ENCODE peak calls at places on chromosomes 16 and 17, in five cellular contexts. E is GM23248, J is OCI-LY7, I is MM.1S, D is PC-3. U is an unnamed sample. For H3K9me2, the result is how much of the 10 kb centered on the place peaks cover.

GRCh38 chr16:23874613-23875294 is 39.0 kb downstream of the PRKCB start:
- DNase-seq in E (peak), J (no peak), I (no peak), D (no peak), U (no peak)

GRCh38 chr16:69243479-69243878 is 56.5 kb downstream of the SNTB2 start:
- DNase-seq in E (peak), J (no peak), I (no peak), D (no peak), U (no peak)

GRCh38 chr16:80023865-80024264 is 423.3 kb upstream of the MAF start:
- DNase-seq in E (peak), J (no peak), I (no peak), D (no peak), U (no peak)

GRCh38 chr16:80948886-80949502 is 57.7 kb downstream of the CMC2 start:
- DNase-seq in E (peak), J (peak), I (no peak), D (peak), U (peak)

GRCh38 chr17:80997471-80998387 is 6.1 kb downstream of the CHMP6 start:
- DNase-seq in E (no peak), J (no peak), I (no peak), D (peak), U (no peak)

GRCh38 chr17:43905985-43906852 is 1.1 kb downstream of the MPP2 start:
- DNase-seq in E (peak), J (no peak), I (no peak), D (no peak), U (peak)

GRCh38 chr16:87939562-87940423 is 3.5 kb upstream of the CA5A start:
- DNase-seq in E (no peak), J (no peak), I (no peak), D (no peak), U (peak)

GRCh38 chr17:4152471-4152870 is 9.5 kb downstream of the CYB5D2 start:
- DNase-seq in E (peak), J (no peak), I (no peak), D (peak), U (no peak)

GRCh38 chr17:3766783-3767182 is 34.2 kb downstream of the ITGAE start:
- DNase-seq in E (no peak), J (no peak), I (no peak), D (no peak), U (no peak)

GRCh38 chr17:55540414-55541091 is 29.3 kb upstream of the SMIM36 start:
- DNase-seq in E (peak), J (no peak), I (no peak), D (peak), U (no peak)

GRCh38 chr17:74670329-74670728 is 42.4 kb downstream of the CD300LF start:
- DNase-seq in E (no peak), J (no peak), I (no peak), D (no peak), U (no peak)

DNA sequence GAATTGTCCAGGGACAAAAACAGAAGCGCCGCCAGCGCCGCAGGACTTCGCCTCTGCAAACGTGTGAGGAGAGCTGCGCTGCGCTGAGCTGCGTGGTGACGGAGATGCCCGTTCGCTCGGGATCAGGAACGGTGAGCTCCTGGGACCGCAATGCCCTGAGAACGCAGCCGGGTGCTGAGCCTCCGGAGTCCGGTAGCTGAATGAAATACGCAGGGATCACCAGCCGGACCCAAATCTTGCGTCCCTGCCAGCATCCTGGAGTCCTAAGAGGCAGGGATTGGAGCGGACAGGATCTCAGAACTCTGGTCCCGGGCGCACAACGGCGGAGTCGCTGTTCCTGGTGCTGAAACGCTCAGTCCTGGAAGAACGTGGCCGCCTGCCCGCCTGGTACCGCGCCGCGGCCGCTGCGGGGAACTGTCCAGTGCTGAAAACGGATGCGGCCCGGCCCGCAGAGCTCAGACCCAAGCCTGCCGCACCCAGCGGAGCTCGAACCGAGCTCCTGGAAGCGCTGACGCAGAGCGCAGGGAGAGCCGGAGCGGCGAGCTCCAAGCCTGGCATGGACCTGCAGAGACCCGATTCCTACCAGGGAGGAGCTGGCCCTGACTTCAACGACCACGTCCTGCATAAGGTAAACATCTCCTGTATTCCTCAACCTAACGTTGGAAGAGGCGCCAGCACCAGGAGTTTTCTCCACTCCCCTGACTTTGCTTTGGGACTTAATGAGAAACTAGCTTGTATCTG is 41.5 kb downstream of the CD300LF start:
- DNase-seq in E (peak), J (no peak), I (peak), D (peak), U (peak)
- H2AFZ ChIP-seq in E (no peak), J (no peak), I (no peak), D (no peak), U (no peak)

GRCh38 chr16:14121135-14121534 is 50.0 kb downstream of the MRTFB start:
- DNase-seq in E (no peak), J (no peak), I (no peak), D (no peak), U (no peak)

GRCh38 chr16:14121872-14122271 is 50.8 kb downstream of the MRTFB start:
- DNase-seq in E (no peak), J (no peak), I (no peak), D (no peak), U (no peak)

GRCh38 chr16:14119799-14120198 is 48.7 kb downstream of the MRTFB start:
- DNase-seq in E (no peak), J (no peak), I (no peak), D (no peak), U (no peak)

GRCh38 chr16:14117051-14117450 is 45.9 kb downstream of the MRTFB start:
- DNase-seq in E (no peak), J (no peak), I (no peak), D (no peak), U (no peak)

DNA sequence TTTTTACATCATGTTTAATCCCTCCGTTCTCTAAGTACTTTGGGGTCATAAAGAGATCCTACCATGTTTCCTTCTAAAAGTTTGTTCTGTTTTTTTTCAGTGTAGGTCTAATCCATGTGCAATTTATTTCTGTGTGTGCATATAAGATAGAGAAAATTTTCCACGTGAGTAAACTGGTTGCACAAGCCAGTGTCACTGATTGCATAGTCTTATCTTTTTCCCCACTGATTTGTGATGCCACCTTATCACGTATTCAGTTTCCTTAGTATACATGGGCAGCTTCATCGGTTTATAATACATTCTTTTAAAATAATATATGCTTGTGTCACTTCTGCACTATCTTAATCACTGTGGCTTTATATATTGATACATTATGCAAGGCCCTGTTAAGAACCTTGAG is 49.2 kb downstream of the MRTFB start:
- DNase-seq in E (no peak), J (no peak), I (no peak), D (no peak), U (no peak)
- H3K9me2 ChIP-seq in E (under half), J (under half), I (under half), D (under half), U (under half)

DNA sequence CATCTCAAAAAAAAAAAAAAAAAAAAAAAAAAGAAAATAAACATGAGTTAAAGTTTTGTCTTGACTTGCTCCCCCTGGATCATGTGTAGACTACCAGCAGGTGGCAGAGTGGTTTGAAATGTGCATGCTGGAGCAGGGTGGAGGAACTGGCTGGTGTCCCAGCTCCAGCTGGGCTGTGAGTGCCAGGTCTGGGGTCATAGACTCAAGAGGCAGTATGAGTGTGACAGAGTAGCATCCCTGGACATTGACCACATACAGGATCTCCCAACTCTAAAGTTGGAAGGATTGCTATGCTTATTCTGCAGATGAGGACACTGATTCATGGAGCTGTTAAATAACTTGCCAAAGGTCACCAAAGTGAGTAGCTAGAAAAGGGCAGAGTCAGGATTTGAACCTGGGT is 198.0 kb upstream of the MPHOSPH6 start:
- DNase-seq in E (peak), J (peak), I (no peak), D (peak), U (peak)
- TF ChIP-seq EZH2phosphoT487 in E (no peak), J (no peak), I (no peak), D (no peak), U (no peak)

GRCh38 chr16:84607694-84608093 is 10.2 kb downstream of the COTL1 start:
- DNase-seq in E (no peak), J (peak), I (no peak), D (no peak), U (no peak)
- H2AFZ ChIP-seq in E (no peak), J (no peak), I (no peak), D (no peak), U (no peak)

DNA sequence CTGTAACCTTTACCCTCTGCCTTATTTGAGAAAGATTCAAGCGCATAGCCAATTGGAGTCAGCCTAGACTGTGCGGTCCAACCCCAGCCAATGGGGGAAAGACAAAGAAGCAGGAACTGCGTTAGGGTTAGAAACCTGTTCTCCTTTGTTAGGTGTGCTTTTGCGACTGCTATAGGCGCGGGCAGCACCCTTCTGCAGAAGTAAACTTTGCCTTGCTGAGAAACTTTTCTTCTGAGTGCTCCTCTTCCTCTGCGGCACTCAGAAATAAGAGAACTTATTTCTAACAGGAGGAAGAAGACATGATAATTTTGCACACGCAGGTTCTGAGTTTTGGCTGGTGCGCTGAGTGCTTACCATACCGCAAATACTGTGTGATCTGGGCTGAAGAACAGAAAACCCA is 9.0 kb downstream of the TXNL4B start:
- DNase-seq in E (no peak), J (no peak), I (no peak), D (no peak), U (no peak)
- H3K9me2 ChIP-seq in E (under half), J (under half), I (under half), D (under half), U (under half)

GRCh38 chr16:63787014-63787413 is 1334.8 kb downstream of the CDH11 start:
- DNase-seq in E (no peak), J (peak), I (no peak), D (no peak), U (peak)
- TF ChIP-seq EZH2phosphoT487 in E (no peak), J (no peak), I (no peak), D (no peak), U (no peak)

GRCh38 chr16:56679078-56679730 is 3.1 kb upstream of the MT1X start:
- DNase-seq in E (no peak), J (no peak), I (no peak), D (no peak), U (no peak)

GRCh38 chr16:56673916-56674315 is 4.3 kb downstream of the MT1H start:
- DNase-seq in E (peak), J (peak), I (peak), D (no peak), U (peak)

GRCh38 chr16:56677474-56677873 is 4.8 kb upstream of the MT1X start:
- DNase-seq in E (no peak), J (no peak), I (no peak), D (no peak), U (no peak)

GRCh38 chr16:56672761-56673536 is 3.3 kb downstream of the MT1H start:
- DNase-seq in E (peak), J (no peak), I (no peak), D (peak), U (peak)

GRCh38 chr16:56675685-56676210 is 6.1 kb downstream of the MT1H start:
- DNase-seq in E (no peak), J (no peak), I (no peak), D (no peak), U (peak)
- H2AFZ ChIP-seq in E (no peak), J (no peak), I (no peak), D (no peak), U (peak)

GRCh38 chr17:78210111-78210510 is 3.9 kb upstream of the BIRC5 start:
- DNase-seq in E (no peak), J (no peak), I (no peak), D (no peak), U (no peak)
- H3K9me2 ChIP-seq in E (under half), J (under half), I (under half), D (under half), U (under half)

GRCh38 chr17:1011760-1012735 is 15.1 kb downstream of the TIMM22 start:
- DNase-seq in E (no peak), J (no peak), I (no peak), D (no peak), U (no peak)
- TF ChIP-seq EZH2phosphoT487 in E (no peak), J (no peak), I (no peak), D (no peak), U (no peak)